ENCODE peak calls at places on chromosomes 13 and 19, in eight cellular contexts. S is NCI-H187, G is neural crest cell, X is type B pancreatic cell, L is tibial nerve, B is endothelial cell, A is NCI-H1417, V is HTR-8/SVneo. H is an unnamed sample.

GRCh38 chr13:90246946-90247345 is 1100.5 kb upstream of the MIR17HG start:
- DNase-seq in S (no peak), G (no peak), X (no peak), L (no peak), B (no peak), A (no peak), V (no peak), H (no peak)

GRCh38 chr13:108322206-108322824 is 52.8 kb downstream of the TNFSF13B start:
- DNase-seq in S (no peak), G (no peak), X (no peak), L (no peak), B (no peak), A (peak; percentile 66), V (peak; percentile 15), H (no peak)

GRCh38 chr13:75687145-75687763 is 51.1 kb downstream of the LMO7 start:
- DNase-seq in S (no peak), G (no peak), X (no peak), L (no peak), B (peak; percentile 15), A (no peak), V (peak; percentile 9), H (no peak)

GRCh38 chr13:51971520-51972426 is 39.5 kb downstream of the ATP7B start:
- DNase-seq in S (no peak), G (no peak), X (no peak), L (no peak), B (no peak), A (peak; percentile 35), V (no peak), H (no peak)

GRCh38 chr13:33183431-33184130 is 102.0 kb downstream of the STARD13 start:
- DNase-seq in S (no peak), G (no peak), X (no peak), L (no peak), B (no peak), A (no peak), V (no peak), H (no peak)

GRCh38 chr13:48531416-48532145 is 1.3 kb downstream of the RCBTB2 start:
- DNase-seq in S (no peak), G (no peak), X (no peak), L (no peak), B (no peak), A (no peak), V (no peak), H (peak; percentile 21)

GRCh38 chr19:5966941-5967340 is 11.0 kb downstream of the RANBP3 start:
- DNase-seq in S (no peak), G (no peak), X (no peak), L (no peak), B (no peak), A (no peak), V (no peak), H (no peak)

GRCh38 chr13:29855784-29856183 is 5.4 kb upstream of the UBL3 start:
- DNase-seq in S (no peak), G (no peak), X (no peak), L (no peak), B (no peak), A (no peak), V (no peak), H (no peak)

GRCh38 chr13:89029062-89029461 is 1357.9 kb downstream of the SLITRK5 start:
- DNase-seq in S (no peak), G (no peak), X (no peak), L (no peak), B (no peak), A (no peak), V (no peak), H (no peak)

GRCh38 chr19:53945441-53945840 is 17.3 kb upstream of the CACNG8 start:
- DNase-seq in S (no peak), G (no peak), X (no peak), L (no peak), B (peak; percentile 31), A (no peak), V (no peak), H (no peak)

GRCh38 chr19:10543420-10544241 is at the start of gene ATG4D:
- DNase-seq in S (peak; percentile 80), G (peak; percentile 75), X (peak; percentile 88), L (peak; percentile 66), B (peak; percentile 79), A (peak; percentile 90), V (peak; percentile 95), H (peak; percentile 72)

GRCh38 chr19:11088508-11089253 is 582 bp upstream of the LDLR start:
- DNase-seq in S (no peak), G (no peak), X (no peak), L (no peak), B (no peak), A (no peak), V (no peak), H (no peak)

GRCh38 chr19:46812898-46813569 is 24.6 kb upstream of the SLC1A5 start:
- DNase-seq in S (no peak), G (no peak), X (no peak), L (no peak), B (no peak), A (no peak), V (no peak), H (no peak)

GRCh38 chr13:108734676-108735075 is 105.3 kb downstream of the MYO16 start:
- DNase-seq in S (no peak), G (no peak), X (no peak), L (no peak), B (no peak), A (no peak), V (no peak), H (no peak)

GRCh38 chr19:1725100-1726064 is 27.9 kb upstream of the ONECUT3 start:
- DNase-seq in S (no peak), G (peak; percentile 72), X (peak; percentile 82), L (peak; percentile 5), B (peak; percentile 76), A (peak; percentile 56), V (peak; percentile 90), H (peak; percentile 29)

GRCh38 chr13:40074338-40074737 is 418.9 kb downstream of the COG6 start:
- DNase-seq in S (no peak), G (no peak), X (no peak), L (no peak), B (no peak), A (no peak), V (no peak), H (no peak)

GRCh38 chr13:30429721-30430694 is 7.7 kb downstream of the UBE2L5 start:
- DNase-seq in S (no peak), G (no peak), X (no peak), L (no peak), B (no peak), A (no peak), V (peak; percentile 62), H (no peak)